ENCODE peak calls at places on chromosome 14, in eight cellular contexts. One of them, this sample, is unnamed.

GRCh38 chr14:56666294-56666693 is 86.7 kb downstream of the TMEM260 start:
- DNase-seq in stomach: no peak
- DNase-seq in A549: no peak
- DNase-seq in esophagus squamous epithelium: no peak
- DNase-seq in uterus: no peak
- DNase-seq in body of pancreas: no peak
- DNase-seq in transverse colon: no peak
- DNase-seq in endothelial cell of umbilical vein: no peak
- DNase-seq in this sample: no peak

GRCh38 chr14:72945628-72946027 is 19.4 kb downstream of the DCAF4 start:
- DNase-seq in stomach: no peak
- DNase-seq in A549: no peak
- DNase-seq in esophagus squamous epithelium: no peak
- DNase-seq in uterus: no peak
- DNase-seq in body of pancreas: no peak
- DNase-seq in transverse colon: no peak
- DNase-seq in endothelial cell of umbilical vein: no peak
- DNase-seq in this sample: no peak

GRCh38 chr14:103563089-103563620 is 395 bp downstream of the COA8 start:
- DNase-seq in stomach: peak; percentile 69
- DNase-seq in A549: no peak
- DNase-seq in esophagus squamous epithelium: no peak
- DNase-seq in uterus: no peak
- DNase-seq in body of pancreas: no peak
- DNase-seq in transverse colon: peak; percentile 76
- DNase-seq in endothelial cell of umbilical vein: no peak
- DNase-seq in this sample: peak; percentile 58

GRCh38 chr14:102293784-102294183 is 11.2 kb downstream of the MOK start:
- DNase-seq in stomach: no peak
- DNase-seq in A549: no peak
- DNase-seq in esophagus squamous epithelium: no peak
- DNase-seq in uterus: no peak
- DNase-seq in body of pancreas: no peak
- DNase-seq in transverse colon: no peak
- DNase-seq in endothelial cell of umbilical vein: no peak
- DNase-seq in this sample: no peak

GRCh38 chr14:22836301-22837058 is at the start of gene MMP14:
- DNase-seq in stomach: peak; percentile 69
- DNase-seq in A549: no peak
- DNase-seq in esophagus squamous epithelium: no peak
- DNase-seq in uterus: peak; percentile 85
- DNase-seq in body of pancreas: peak; percentile 71
- DNase-seq in transverse colon: peak; percentile 79
- DNase-seq in endothelial cell of umbilical vein: peak; percentile 92
- DNase-seq in this sample: peak; percentile 80

GRCh38 chr14:51211149-51211548 is 28.9 kb upstream of the TMX1 start:
- DNase-seq in stomach: peak; percentile 30
- DNase-seq in A549: peak; percentile 14
- DNase-seq in esophagus squamous epithelium: no peak
- DNase-seq in uterus: no peak
- DNase-seq in body of pancreas: peak; percentile 41
- DNase-seq in transverse colon: no peak
- DNase-seq in endothelial cell of umbilical vein: no peak
- DNase-seq in this sample: no peak

GRCh38 chr14:105485720-105486332 is 860 bp upstream of the CRIP1 start:
- DNase-seq in stomach: no peak
- DNase-seq in A549: peak; percentile 84
- DNase-seq in esophagus squamous epithelium: no peak
- DNase-seq in uterus: no peak
- DNase-seq in body of pancreas: no peak
- DNase-seq in transverse colon: no peak
- DNase-seq in endothelial cell of umbilical vein: peak; percentile 33
- DNase-seq in this sample: no peak

GRCh38 chr14:76510255-76510654 is 134.3 kb downstream of the ESRRB start:
- DNase-seq in stomach: no peak
- DNase-seq in A549: no peak
- DNase-seq in esophagus squamous epithelium: no peak
- DNase-seq in uterus: no peak
- DNase-seq in body of pancreas: no peak
- DNase-seq in transverse colon: no peak
- DNase-seq in endothelial cell of umbilical vein: no peak
- DNase-seq in this sample: no peak

GRCh38 chr14:72883963-72884362 is 9.9 kb downstream of the DPF3 start:
- DNase-seq in stomach: no peak
- DNase-seq in A549: no peak
- DNase-seq in esophagus squamous epithelium: no peak
- DNase-seq in uterus: no peak
- DNase-seq in body of pancreas: no peak
- DNase-seq in transverse colon: no peak
- DNase-seq in endothelial cell of umbilical vein: peak; percentile 91
- DNase-seq in this sample: no peak

GRCh38 chr14:97943619-97944018 is 1146.4 kb downstream of the VRK1 start:
- DNase-seq in stomach: no peak
- DNase-seq in A549: no peak
- DNase-seq in esophagus squamous epithelium: no peak
- DNase-seq in uterus: no peak
- DNase-seq in body of pancreas: no peak
- DNase-seq in transverse colon: no peak
- DNase-seq in endothelial cell of umbilical vein: no peak
- DNase-seq in this sample: no peak

GRCh38 chr14:100765991-100766390 is 39.3 kb downstream of the DLK1 start:
- DNase-seq in stomach: no peak
- DNase-seq in A549: no peak
- DNase-seq in esophagus squamous epithelium: no peak
- DNase-seq in uterus: no peak
- DNase-seq in body of pancreas: no peak
- DNase-seq in transverse colon: no peak
- DNase-seq in endothelial cell of umbilical vein: no peak
- DNase-seq in this sample: no peak

GRCh38 chr14:29930283-29930682 is 2.6 kb upstream of the PRKD1 start:
- DNase-seq in stomach: no peak
- DNase-seq in A549: no peak
- DNase-seq in esophagus squamous epithelium: no peak
- DNase-seq in uterus: no peak
- DNase-seq in body of pancreas: no peak
- DNase-seq in transverse colon: no peak
- DNase-seq in endothelial cell of umbilical vein: peak; percentile 7
- DNase-seq in this sample: no peak

GRCh38 chr14:77882098-77882497 is 82.2 kb downstream of the ADCK1 start:
- DNase-seq in stomach: no peak
- DNase-seq in A549: peak; percentile 22
- DNase-seq in esophagus squamous epithelium: no peak
- DNase-seq in uterus: no peak
- DNase-seq in body of pancreas: peak; percentile 19
- DNase-seq in transverse colon: peak; percentile 11
- DNase-seq in endothelial cell of umbilical vein: no peak
- DNase-seq in this sample: no peak

GRCh38 chr14:39430762-39431415 is 1.3 kb downstream of the FBXO33 start:
- DNase-seq in stomach: no peak
- DNase-seq in A549: peak; percentile 4
- DNase-seq in esophagus squamous epithelium: no peak
- DNase-seq in uterus: no peak
- DNase-seq in body of pancreas: no peak
- DNase-seq in transverse colon: no peak
- DNase-seq in endothelial cell of umbilical vein: peak; percentile 20
- DNase-seq in this sample: no peak

GRCh38 chr14:60178820-60179219 is 13.6 kb upstream of the DHRS7 start:
- DNase-seq in stomach: no peak
- DNase-seq in A549: no peak
- DNase-seq in esophagus squamous epithelium: no peak
- DNase-seq in uterus: no peak
- DNase-seq in body of pancreas: no peak
- DNase-seq in transverse colon: no peak
- DNase-seq in endothelial cell of umbilical vein: no peak
- DNase-seq in this sample: no peak

GRCh38 chr14:32211068-32211404 is 8.0 kb upstream of the RNU6-8 start:
- DNase-seq in stomach: no peak
- DNase-seq in A549: no peak
- DNase-seq in esophagus squamous epithelium: no peak
- DNase-seq in uterus: no peak
- DNase-seq in body of pancreas: no peak
- DNase-seq in transverse colon: no peak
- DNase-seq in endothelial cell of umbilical vein: no peak
- DNase-seq in this sample: no peak
- TF ChIP-seq POLR2A in stomach: no peak
- TF ChIP-seq POLR2A in A549: no peak
- TF ChIP-seq POLR2A in esophagus squamous epithelium: no peak
- TF ChIP-seq POLR2A in uterus: no peak
- TF ChIP-seq POLR2A in body of pancreas: no peak
- TF ChIP-seq POLR2A in transverse colon: no peak
- TF ChIP-seq POLR2A in endothelial cell of umbilical vein: no peak
- TF ChIP-seq POLR2A in this sample: no peak

GRCh38 chr14:45252356-45253069 is 489 bp downstream of the MIS18BP1 start:
- DNase-seq in stomach: no peak
- DNase-seq in A549: peak; percentile 38
- DNase-seq in esophagus squamous epithelium: no peak
- DNase-seq in uterus: no peak
- DNase-seq in body of pancreas: no peak
- DNase-seq in transverse colon: no peak
- DNase-seq in endothelial cell of umbilical vein: peak; percentile 42
- DNase-seq in this sample: no peak
- H3K27ac ChIP-seq in stomach: peak overlapping the region; percentile 93
- H3K27ac ChIP-seq in A549: peak overlapping the region; percentile 82
- H3K27ac ChIP-seq in esophagus squamous epithelium: peak overlapping the region; percentile 88
- H3K27ac ChIP-seq in uterus: peak overlapping the region; percentile 90
- H3K27ac ChIP-seq in body of pancreas: peak overlapping the region; percentile 94
- H3K27ac ChIP-seq in transverse colon: peak overlapping the region; percentile 88
- H3K27ac ChIP-seq in endothelial cell of umbilical vein: peak overlapping the region; percentile 89
- H3K27ac ChIP-seq in this sample: peak overlapping the region; percentile 91

DNA sequence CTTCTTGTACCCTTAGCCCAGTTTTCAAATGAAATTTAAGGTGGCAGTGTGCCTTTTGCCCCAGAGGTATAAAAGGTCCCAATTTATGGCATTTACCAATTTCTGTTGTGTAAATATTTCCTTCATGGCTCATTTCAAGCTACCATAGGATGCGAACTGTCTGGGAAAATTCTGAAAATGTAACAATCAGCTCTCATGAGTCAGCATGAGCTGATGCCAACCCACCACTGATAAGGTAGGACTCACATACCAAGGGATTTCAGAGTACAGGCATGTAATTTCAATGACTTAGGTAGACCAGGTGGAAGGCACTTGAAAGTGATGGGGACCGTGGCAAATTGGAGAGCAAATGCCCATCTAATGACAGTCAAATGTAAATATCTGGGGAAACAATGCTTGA is 169.5 kb downstream of the TTC8 start:
- DNase-seq in stomach: no peak
- DNase-seq in A549: peak; percentile 77
- DNase-seq in esophagus squamous epithelium: no peak
- DNase-seq in uterus: no peak
- DNase-seq in body of pancreas: no peak
- DNase-seq in transverse colon: no peak
- DNase-seq in endothelial cell of umbilical vein: no peak
- DNase-seq in this sample: no peak
- TF ChIP-seq POLR2A in stomach: no peak
- TF ChIP-seq POLR2A in A549: no peak
- TF ChIP-seq POLR2A in esophagus squamous epithelium: no peak
- TF ChIP-seq POLR2A in uterus: no peak
- TF ChIP-seq POLR2A in body of pancreas: no peak
- TF ChIP-seq POLR2A in transverse colon: no peak
- TF ChIP-seq POLR2A in endothelial cell of umbilical vein: no peak
- TF ChIP-seq POLR2A in this sample: no peak

DNA sequence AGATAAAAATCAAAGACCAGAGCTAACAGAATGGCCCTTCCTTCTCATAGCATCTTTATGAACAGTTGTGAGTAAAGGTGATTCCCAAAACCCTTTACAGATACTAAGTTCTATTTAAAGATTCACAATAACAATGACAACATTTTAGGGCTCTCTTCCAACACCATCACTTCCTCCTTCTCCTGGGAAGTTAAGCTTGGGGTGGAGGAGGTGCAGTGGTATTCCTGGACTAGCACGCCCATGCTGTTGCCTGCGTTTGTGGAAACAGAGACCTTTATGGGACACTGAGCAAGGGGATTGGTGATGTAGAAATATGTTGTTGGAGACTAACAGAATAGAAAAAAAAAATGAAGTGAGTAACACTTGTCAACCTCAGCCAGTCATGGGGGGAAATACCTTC is 22.5 kb downstream of the SYNE2 start:
- DNase-seq in stomach: no peak
- DNase-seq in A549: peak; percentile 33
- DNase-seq in esophagus squamous epithelium: no peak
- DNase-seq in uterus: no peak
- DNase-seq in body of pancreas: no peak
- DNase-seq in transverse colon: no peak
- DNase-seq in endothelial cell of umbilical vein: peak; percentile 54
- DNase-seq in this sample: no peak
- H3K27ac ChIP-seq in stomach: peak overlapping the region; percentile 60
- H3K27ac ChIP-seq in A549: no peak overlapping the region
- H3K27ac ChIP-seq in esophagus squamous epithelium: peak overlapping the region; percentile 9
- H3K27ac ChIP-seq in uterus: peak overlapping the region; percentile 73
- H3K27ac ChIP-seq in body of pancreas: peak overlapping the region; percentile 7
- H3K27ac ChIP-seq in transverse colon: peak overlapping the region; percentile 22
- H3K27ac ChIP-seq in endothelial cell of umbilical vein: no peak overlapping the region
- H3K27ac ChIP-seq in this sample: no peak overlapping the region

DNA sequence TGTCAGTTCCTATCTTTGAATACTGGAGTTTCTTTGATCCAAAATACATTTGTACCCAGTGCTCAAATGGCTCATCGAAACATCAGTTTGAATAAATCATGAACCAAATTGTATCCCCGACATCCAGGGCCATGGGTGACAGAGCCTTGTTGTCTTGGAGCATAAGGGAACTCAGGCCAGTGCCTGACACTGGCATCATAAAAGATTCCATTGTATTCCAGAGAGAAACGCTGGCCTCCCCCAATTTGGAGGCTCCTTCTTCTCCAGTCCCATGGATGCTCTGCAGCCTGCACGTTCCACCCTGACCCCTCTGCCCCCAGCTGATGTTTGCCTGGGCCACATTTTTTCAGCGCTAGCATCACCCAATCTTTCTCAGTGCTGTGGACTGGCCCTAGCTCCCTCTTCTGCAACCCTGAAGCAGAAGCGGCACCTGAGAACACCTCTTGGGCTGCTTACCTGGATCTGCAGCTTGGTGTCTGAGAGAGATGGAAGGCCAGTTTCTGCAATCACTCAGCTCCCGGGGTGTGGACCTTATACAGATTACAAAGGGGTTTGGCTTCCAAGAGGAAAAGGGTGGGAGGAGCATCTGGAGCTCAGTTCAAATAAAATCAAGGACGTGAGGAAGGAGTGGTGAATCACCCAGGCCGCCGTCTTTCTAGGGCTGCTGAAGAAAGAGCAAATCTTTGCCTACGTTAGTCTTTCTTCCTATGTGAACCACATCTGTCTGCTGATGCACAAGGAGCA is at the start of gene RNASE1:
- DNase-seq in stomach: peak; percentile 71
- DNase-seq in A549: peak; percentile 36
- DNase-seq in esophagus squamous epithelium: no peak
- DNase-seq in uterus: no peak
- DNase-seq in body of pancreas: peak; percentile 64
- DNase-seq in transverse colon: peak; percentile 72
- DNase-seq in endothelial cell of umbilical vein: peak; percentile 85
- DNase-seq in this sample: peak; percentile 40
- TF ChIP-seq POLR2A in stomach: no peak
- TF ChIP-seq POLR2A in A549: no peak
- TF ChIP-seq POLR2A in esophagus squamous epithelium: no peak
- TF ChIP-seq POLR2A in uterus: no peak
- TF ChIP-seq POLR2A in body of pancreas: peak; percentile 71
- TF ChIP-seq POLR2A in transverse colon: peak; percentile 68
- TF ChIP-seq POLR2A in endothelial cell of umbilical vein: peak; percentile 51
- TF ChIP-seq POLR2A in this sample: no peak

This sample was measured in ovary.